ENCODE peak calls at places on chromosomes 5 and 9, in nine cellular contexts. O, S, P, Z, E, J, B, Y and X are unnamed samples. For H3K4me1 and H3K27me3, the result is how much of the 10 kb centered on the place peaks cover.

GRCh38 chr9:130319300-130319699 is 53.7 kb downstream of the HMCN2 start:
- DNase-seq in P (no peak), Z (no peak), Y (no peak), S (no peak), B (no peak), O (no peak), J (no peak), E (no peak), X (no peak)

GRCh38 chr5:77208507-77209163 is 1.8 kb upstream of the PDE8B start:
- DNase-seq in S (no peak), B (peak), E (no peak), Y (no peak), J (no peak), O (no peak), Z (peak), P (no peak), X (no peak)

GRCh38 chr5:56910123-56910951 is 941 bp downstream of the SETD9 start:
- DNase-seq in Y (no peak), E (no peak), O (peak), Z (peak), J (peak), S (peak), B (peak), P (peak), X (peak)

GRCh38 chr9:98226516-98226915 is 28.9 kb downstream of the TBC1D2 start:
- DNase-seq in J (peak), Y (no peak), O (no peak), Z (no peak), B (no peak), E (no peak), S (no peak), P (no peak), X (no peak)

GRCh38 chr9:20297646-20298084 is 324.6 kb downstream of the MLLT3 start:
- DNase-seq in B (no peak), S (peak), E (no peak), P (no peak), O (no peak), Z (no peak), J (no peak), Y (no peak), X (peak)

GRCh38 chr9:89153618-89154017 is 25.0 kb downstream of the SHC3 start:
- DNase-seq in S (no peak), Y (no peak), J (no peak), Z (peak), O (no peak), E (no peak), B (no peak), P (no peak), X (no peak)

GRCh38 chr5:154972476-154973080 is 31.7 kb downstream of the MRPL22 start:
- DNase-seq in J (peak), B (no peak), Z (no peak), P (peak), Y (no peak), O (peak), E (peak), S (no peak), X (no peak)

GRCh38 chr5:179295778-179296149 is 49.5 kb downstream of the ADAMTS2 start:
- DNase-seq in J (no peak), B (no peak), Z (no peak), S (no peak), E (no peak), P (no peak), O (no peak), Y (no peak), X (no peak)

GRCh38 chr9:73683862-73684591 is 532.4 kb downstream of the ANXA1 start:
- DNase-seq in Z (no peak), E (no peak), Y (no peak), O (no peak), P (no peak), J (peak), B (no peak), S (no peak), X (no peak)

GRCh38 chr9:95157491-95158151 is 159.9 kb downstream of the FANCC start:
- DNase-seq in B (no peak), E (no peak), P (peak), S (peak), J (peak), Z (peak), Y (peak), O (peak), X (peak)

GRCh38 chr5:131605086-131605485 is 29.9 kb downstream of the RAPGEF6 start:
- DNase-seq in J (no peak), O (no peak), S (no peak), Z (no peak), P (no peak), E (no peak), B (no peak), Y (no peak), X (no peak)

GRCh38 chr9:5562806-5563416 is 52.6 kb downstream of the PDCD1LG2 start:
- DNase-seq in J (no peak), E (no peak), O (no peak), S (no peak), P (no peak), Y (no peak), B (no peak), Z (no peak), X (no peak)

GRCh38 chr5:65803699-65804426 is 81.9 kb downstream of the NLN start:
- DNase-seq in P (no peak), O (no peak), E (no peak), Z (no peak), S (no peak), J (no peak), B (no peak), Y (no peak), X (no peak)

GRCh38 chr9:98203153-98203552 is 10.7 kb upstream of the CORO2A start:
- DNase-seq in S (no peak), O (no peak), E (no peak), B (no peak), Y (no peak), Z (no peak), P (no peak), J (no peak), X (no peak)

GRCh38 chr5:163475416-163475815 is 15.0 kb downstream of the HMMR start:
- DNase-seq in Z (no peak), O (no peak), P (no peak), B (no peak), J (no peak), E (no peak), Y (no peak), S (no peak), X (no peak)

GRCh38 chr5:33120671-33121070 is 320.1 kb upstream of the TARS1 start:
- DNase-seq in J (no peak), S (no peak), P (no peak), E (no peak), B (no peak), O (no peak), Y (no peak), Z (no peak), X (no peak)

GRCh38 chr5:134073404-134073803 is 41.1 kb upstream of the TCF7 start:
- DNase-seq in S (no peak), Y (no peak), B (no peak), J (no peak), E (no peak), O (no peak), Z (no peak), P (no peak), X (no peak)

GRCh38 chr5:31096238-31096865 is 97.1 kb upstream of the CDH6 start:
- DNase-seq in B (no peak), E (no peak), P (no peak), Z (no peak), J (no peak), O (no peak), S (no peak), Y (no peak), X (no peak)

GRCh38 chr5:95647886-95648860 is 1.6 kb downstream of the RFESD start:
- DNase-seq in Z (no peak), Y (no peak), O (no peak), J (no peak), P (no peak), S (no peak), B (no peak), E (no peak), X (no peak)

GRCh38 chr5:57779383-57780223 is 297.0 kb upstream of the ACTBL2 start:
- DNase-seq in Y (no peak), S (no peak), P (peak), O (peak), Z (peak), B (no peak), E (peak), J (peak), X (no peak)

GRCh38 chr5:137320056-137321045 is 178.8 kb downstream of the SPOCK1 start:
- DNase-seq in Z (no peak), Y (no peak), J (peak), O (no peak), B (peak), P (peak), E (peak), S (no peak), X (no peak)

GRCh38 chr9:125239631-125240597 is 1.2 kb downstream of the HSPA5 start:
- DNase-seq in J (no peak), Z (no peak), B (no peak), Y (no peak), O (no peak), P (no peak), S (no peak), E (no peak), X (no peak)

GRCh38 chr5:170070556-170071412 is 34.9 kb upstream of the FOXI1 start:
- DNase-seq in Y (no peak), Z (no peak), S (no peak), E (peak), P (peak), J (no peak), O (no peak), B (no peak), X (peak)

GRCh38 chr5:175195698-175196656 is 248.0 kb downstream of the DRD1 start:
- DNase-seq in O (no peak), S (no peak), B (no peak), Y (no peak), Z (no peak), P (no peak), E (no peak), J (peak), X (no peak)

GRCh38 chr5:111757582-111758283 is 739 bp upstream of the NREP start:
- DNase-seq in S (peak), P (peak), E (peak), O (peak), B (peak), Y (peak), J (peak), Z (peak), X (peak)

GRCh38 chr9:4333231-4333740 is 33.4 kb upstream of the GLIS3 start:
- DNase-seq in J (no peak), O (no peak), Z (no peak), E (no peak), P (no peak), Y (no peak), B (no peak), S (no peak), X (no peak)
- TF ChIP-seq EP300 in J (no peak), O (no peak), Z (no peak), E (no peak), P (no peak), Y (no peak), B (no peak), S (no peak), X (no peak)

GRCh38 chr9:109110326-109111014 is 9.3 kb downstream of the TMEM245 start:
- DNase-seq in S (no peak), B (no peak), J (no peak), Y (no peak), Z (no peak), E (no peak), O (no peak), P (no peak), X (no peak)

GRCh38 chr9:109113892-109114609 is 5.7 kb downstream of the TMEM245 start:
- DNase-seq in P (no peak), Y (no peak), B (no peak), E (no peak), O (no peak), Z (peak), J (no peak), S (no peak), X (no peak)

GRCh38 chr9:109114670-109115069 is 5.1 kb downstream of the TMEM245 start:
- DNase-seq in P (no peak), Y (no peak), O (no peak), B (no peak), E (no peak), S (no peak), Z (peak), J (no peak), X (no peak)

GRCh38 chr9:109115931-109116541 is 3.7 kb downstream of the TMEM245 start:
- DNase-seq in S (no peak), J (no peak), Z (no peak), O (peak), B (peak), P (no peak), Y (no peak), E (no peak), X (peak)

DNA sequence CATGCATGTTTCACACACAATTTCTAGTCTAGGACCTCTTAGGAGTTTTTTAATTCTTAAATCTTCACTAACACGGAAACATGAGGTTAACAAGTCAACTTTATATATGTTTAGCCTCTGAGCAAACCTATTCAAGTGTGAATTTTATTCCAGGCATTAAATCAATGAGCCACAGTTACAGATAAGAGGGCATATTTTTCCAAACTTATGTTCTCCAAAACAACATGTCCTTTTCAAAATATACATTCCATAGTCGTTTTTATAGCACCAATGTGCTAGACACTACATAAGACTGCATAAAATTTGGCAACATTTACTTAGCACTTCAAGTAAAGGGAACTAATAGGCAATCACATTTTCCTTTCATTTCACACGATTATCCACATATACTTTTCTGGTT is 6.5 kb downstream of the TMEM245 start:
- DNase-seq in Y (no peak), J (no peak), O (no peak), S (no peak), Z (no peak), E (no peak), P (no peak), B (no peak), X (no peak)
- H3K4me1 ChIP-seq in Y (under half), J (half or more), O (under half), S (half or more), Z (half or more), E (under half), P (half or more), B (half or more), X (under half)

GRCh38 chr9:135081264-135081660 is 6.2 kb upstream of the OLFM1 start:
- DNase-seq in E (no peak), Y (no peak), S (no peak), O (peak), J (no peak), B (no peak), P (no peak), Z (no peak), X (peak)

GRCh38 chr9:135079676-135080075 is 7.8 kb upstream of the OLFM1 start:
- DNase-seq in J (no peak), B (peak), Y (no peak), O (peak), Z (peak), P (no peak), S (peak), E (no peak), X (peak)

GRCh38 chr9:135081731-135082130 is 5.7 kb upstream of the OLFM1 start:
- DNase-seq in S (no peak), E (no peak), Y (no peak), P (no peak), J (no peak), O (peak), Z (no peak), B (no peak), X (peak)

GRCh38 chr9:135079018-135079417 is 8.4 kb upstream of the OLFM1 start:
- DNase-seq in E (no peak), P (no peak), Y (no peak), J (no peak), B (peak), Z (no peak), S (peak), O (no peak), X (peak)

DNA sequence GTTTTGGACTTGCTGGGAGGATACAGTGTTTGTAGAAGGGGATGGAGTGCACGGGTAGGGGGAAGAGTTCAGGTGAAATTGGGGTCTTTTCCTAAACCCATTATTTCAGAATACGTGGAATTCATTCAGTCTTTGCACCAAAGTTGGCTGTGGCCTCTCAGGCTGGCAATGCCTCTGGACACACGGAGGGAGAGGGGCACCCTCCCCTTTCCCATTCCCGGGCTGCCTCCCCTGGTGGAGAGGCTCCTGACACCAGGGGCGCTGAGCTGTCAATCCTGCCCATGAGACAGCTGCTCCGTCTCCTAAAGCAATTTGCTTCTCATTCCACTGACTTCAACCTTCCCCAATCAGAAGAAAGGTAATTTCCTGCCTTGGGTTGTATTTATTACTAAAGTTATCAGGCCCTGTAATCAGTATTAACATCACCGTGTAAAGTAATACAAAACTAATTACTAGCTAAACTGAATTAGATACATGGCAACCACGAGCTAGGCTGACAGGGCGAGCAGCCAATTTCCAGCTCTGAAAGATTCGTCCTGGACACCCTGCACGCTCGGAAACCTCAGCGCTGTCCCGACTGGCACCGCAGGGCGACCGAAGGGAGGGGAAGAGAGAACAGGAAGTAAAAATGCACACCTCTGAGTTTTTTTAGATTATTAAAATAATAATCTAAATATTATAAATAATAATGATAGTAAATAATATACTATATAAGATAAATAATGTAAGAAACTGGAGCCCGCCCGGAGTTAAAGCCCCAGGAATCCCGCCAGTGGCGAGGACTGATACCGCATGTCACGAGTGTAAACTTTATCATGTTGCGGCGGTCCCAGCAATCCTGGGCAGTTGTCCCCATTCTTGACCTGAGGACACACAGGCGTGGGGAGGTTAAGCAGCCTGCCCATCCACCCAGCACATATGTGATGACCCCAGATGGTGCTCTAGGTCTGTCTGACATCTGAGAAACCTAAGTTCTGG is 6.9 kb upstream of the OLFM1 start:
- DNase-seq in J (no peak), P (no peak), Y (no peak), Z (no peak), B (no peak), E (no peak), O (peak), S (peak), X (peak)
- H3K27me3 ChIP-seq in J (under half), P (under half), Y (under half), Z (under half), B (half or more), E (under half), O (under half), S (under half), X (under half)

GRCh38 chr5:124289122-124289521 is 457.3 kb downstream of the ZNF608 start:
- DNase-seq in E (no peak), Y (no peak), B (peak), S (peak), Z (peak), P (no peak), J (no peak), O (peak), X (no peak)
- TF ChIP-seq EP300 in E (no peak), Y (no peak), B (no peak), S (no peak), Z (no peak), P (no peak), J (no peak), O (no peak), X (no peak)